ENCODE peak calls at places on chromosomes 13 and 19, in four cellular contexts. W is K562, M is GM12878, X is H1. Z is an unnamed sample.

GRCh38 chr19:13611596-13611995 is 105.3 kb upstream of the CACNA1A start:
- DNase-seq in W (no peak), X (no peak), M (no peak), Z (no peak)

GRCh38 chr13:39056018-39056417 is 17.8 kb downstream of the NHLRC3 start:
- DNase-seq in M (no peak), W (no peak), X (no peak), Z (no peak)

GRCh38 chr13:113489549-113490495 is 689 bp downstream of the DCUN1D2 start:
- DNase-seq in M (no peak), W (peak; percentile 39), X (no peak), Z (no peak)

GRCh38 chr13:46334008-46334407 is 53.0 kb downstream of the RUBCNL start:
- DNase-seq in W (no peak), X (no peak), M (no peak), Z (no peak)

GRCh38 chr13:81493144-81493543 is 1152.2 kb upstream of the SPRY2 start:
- DNase-seq in X (no peak), M (peak; percentile 3), W (no peak), Z (peak; percentile 29)

GRCh38 chr19:10418281-10419199 is 1.8 kb upstream of the PDE4A start:
- DNase-seq in M (no peak), W (no peak), X (no peak), Z (no peak)

GRCh38 chr19:12769689-12770088 is 5.7 kb downstream of the HOOK2 start:
- DNase-seq in W (peak; percentile 35), M (no peak), X (peak; percentile 73), Z (no peak)

GRCh38 chr13:21458457-21458815 is 667 bp downstream of the ZDHHC20 start:
- DNase-seq in W (peak; percentile 20), M (no peak), X (no peak), Z (no peak)

GRCh38 chr13:71358218-71358617 is 508.8 kb downstream of the DACH1 start:
- DNase-seq in M (no peak), W (no peak), X (no peak), Z (no peak)

GRCh38 chr19:36775768-36776167 is 3.2 kb upstream of the ZNF850 start:
- DNase-seq in X (peak; percentile 75), M (no peak), W (no peak), Z (no peak)

GRCh38 chr19:3062165-3063105 is at the start of gene TLE5:
- DNase-seq in M (no peak), W (peak; percentile 89), X (no peak), Z (peak; percentile 43)

GRCh38 chr19:52600639-52601024 is 30.5 kb downstream of the ZNF701 start:
- DNase-seq in M (no peak), W (no peak), X (no peak), Z (peak; percentile 54)

GRCh38 chr13:50130686-50131051 is 115.4 kb downstream of the KCNRG start:
- DNase-seq in X (no peak), M (no peak), W (no peak), Z (no peak)

GRCh38 chr19:49042177-49042576 is 1.5 kb upstream of the CGB5 start:
- DNase-seq in X (no peak), W (no peak), M (no peak), Z (no peak)

GRCh38 chr13:41651413-41652068 is 194.2 kb downstream of the RGCC start:
- DNase-seq in M (no peak), W (no peak), X (no peak), Z (no peak)

DNA sequence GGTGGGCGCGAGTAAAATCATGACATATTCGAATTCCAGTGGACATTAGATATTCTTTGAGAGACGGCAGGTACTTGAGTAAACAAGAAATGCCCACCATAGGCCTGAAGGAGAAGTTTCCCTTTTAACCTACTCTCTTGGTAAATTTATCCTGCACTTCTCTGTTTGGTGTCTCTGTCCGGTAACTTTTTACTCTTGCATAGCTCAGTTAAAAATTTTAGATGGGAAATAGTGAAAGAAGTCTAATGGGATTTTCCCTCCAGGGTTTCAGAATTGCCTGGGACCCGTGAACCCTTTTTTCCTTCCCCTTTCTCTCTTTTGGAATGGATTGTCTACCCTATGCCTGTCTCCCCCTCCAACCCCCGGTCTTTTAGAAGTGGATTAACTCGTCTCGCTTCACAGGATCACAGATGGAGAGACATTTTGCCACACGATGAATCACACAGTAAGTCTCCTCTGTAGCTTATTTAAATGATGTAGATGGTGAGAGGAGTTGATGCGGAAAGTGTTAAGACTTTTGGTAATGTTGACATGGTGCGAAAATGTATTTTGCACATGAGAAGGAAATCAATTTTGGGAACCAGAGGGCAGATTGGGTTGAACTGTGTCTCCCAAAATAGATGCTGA is 511 bp upstream of the MIPEP start:
- DNase-seq in X (no peak), W (no peak), M (no peak), Z (no peak)
- TF ChIP-seq HDAC2 in X (no peak), W (no peak), M (no peak), Z (no peak)

DNA sequence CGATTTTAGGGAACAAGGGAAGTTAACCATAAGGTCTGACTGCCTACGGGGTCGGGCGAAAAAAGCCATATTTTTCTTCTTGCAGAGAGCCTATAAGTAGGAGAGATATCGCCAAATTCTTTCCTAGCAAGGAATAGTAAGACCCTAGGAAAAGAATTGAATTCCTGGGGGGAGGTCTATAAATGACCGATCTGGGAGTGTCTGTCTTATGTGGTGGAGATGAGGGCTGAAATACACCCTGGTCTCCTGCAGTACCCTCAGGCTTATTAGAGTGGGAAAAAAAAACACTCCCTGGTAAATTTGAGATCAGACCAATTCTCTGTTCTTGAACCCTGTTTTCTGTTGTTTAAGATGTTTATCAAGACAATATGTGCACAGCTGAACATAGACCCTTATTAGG is 447.5 kb upstream of the ATXN8OS start:
- DNase-seq in M (no peak), X (no peak), W (no peak), Z (no peak)
- TF ChIP-seq ATF3 in M (no peak), X (no peak), W (no peak), Z (no peak)

GRCh38 chr19:46015961-46016425 is 6.9 kb downstream of the PGLYRP1 start:
- DNase-seq in W (no peak), M (no peak), X (no peak), Z (no peak)

GRCh38 chr19:46017095-46017429 is 5.8 kb downstream of the PGLYRP1 start:
- DNase-seq in M (no peak), W (no peak), X (no peak), Z (no peak)

GRCh38 chr19:46014534-46014933 is 8.3 kb downstream of the PGLYRP1 start:
- DNase-seq in M (no peak), W (no peak), X (no peak), Z (no peak)

GRCh38 chr19:46016426-46017094 is 6.3 kb downstream of the PGLYRP1 start:
- DNase-seq in X (no peak), W (peak; percentile 97), M (peak; percentile 11), Z (peak; percentile 43)

DNA sequence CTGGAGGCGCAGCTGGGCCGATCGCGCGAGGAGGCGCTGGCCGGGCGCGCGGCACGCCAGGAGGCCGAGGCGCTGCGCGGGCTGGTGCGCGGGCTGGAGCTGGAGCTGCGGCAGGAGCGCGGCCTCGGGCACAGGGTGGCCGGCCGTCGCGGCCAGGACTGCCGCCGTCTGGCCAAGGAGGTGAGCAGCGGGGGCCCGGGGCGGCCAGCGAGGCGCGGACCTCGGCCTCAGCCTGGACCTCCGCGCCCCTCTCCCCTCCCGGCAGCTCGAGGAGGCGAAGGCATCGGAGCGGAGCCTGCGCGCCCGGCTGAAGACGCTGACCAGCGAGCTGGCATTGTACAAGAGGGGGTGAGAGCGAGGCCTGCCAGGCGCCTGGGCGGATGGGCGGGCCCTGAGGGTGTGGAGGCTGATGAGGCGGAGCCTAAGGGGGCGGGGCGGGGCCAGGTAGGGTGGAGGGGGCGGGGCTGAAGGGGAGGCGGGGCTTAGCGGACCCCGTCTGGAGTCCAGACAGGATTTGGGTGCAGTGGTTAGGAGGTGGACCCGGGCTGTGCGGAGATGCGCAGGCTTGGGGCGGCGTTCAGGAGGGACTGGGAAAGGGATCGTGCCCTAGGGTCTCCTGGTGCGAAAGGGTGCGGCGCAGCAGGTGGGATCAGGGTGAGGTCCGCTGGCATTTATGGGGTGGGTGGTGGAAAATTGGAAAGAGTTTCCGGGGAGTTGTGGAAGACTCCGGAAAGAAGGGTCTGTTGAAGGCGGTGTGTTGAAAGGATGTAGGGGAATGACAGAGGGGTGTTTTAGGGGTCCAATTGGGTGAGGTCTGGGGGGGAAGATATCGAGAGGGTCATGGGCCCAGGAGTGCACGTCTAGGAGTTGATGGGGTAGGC is 7.5 kb downstream of the PGLYRP1 start:
- DNase-seq in X (peak; percentile 70), W (peak; percentile 73), M (no peak), Z (no peak)
- TF ChIP-seq HDAC2 in X (no peak), W (no peak), M (no peak), Z (no peak)

GRCh38 chr13:34863360-34864135 is 78.5 kb upstream of the NBEA start:
- DNase-seq in W (no peak), X (no peak), M (no peak), Z (peak; percentile 3)
- TF ChIP-seq ATF3 in W (no peak), X (no peak), M (no peak), Z (no peak)

GRCh38 chr19:50567882-50568281 is 353 bp downstream of the LRRC4B start:
- DNase-seq in M (no peak), X (no peak), W (peak; percentile 60), Z (no peak)
- TF ChIP-seq HDAC2 in M (no peak), X (no peak), W (no peak), Z (no peak)

GRCh38 chr13:104085611-104086010 is 1019.4 kb upstream of the SLC10A2 start:
- DNase-seq in M (no peak), X (no peak), W (no peak), Z (no peak)
- TF ChIP-seq ATF3 in M (no peak), X (no peak), W (no peak), Z (no peak)

DNA sequence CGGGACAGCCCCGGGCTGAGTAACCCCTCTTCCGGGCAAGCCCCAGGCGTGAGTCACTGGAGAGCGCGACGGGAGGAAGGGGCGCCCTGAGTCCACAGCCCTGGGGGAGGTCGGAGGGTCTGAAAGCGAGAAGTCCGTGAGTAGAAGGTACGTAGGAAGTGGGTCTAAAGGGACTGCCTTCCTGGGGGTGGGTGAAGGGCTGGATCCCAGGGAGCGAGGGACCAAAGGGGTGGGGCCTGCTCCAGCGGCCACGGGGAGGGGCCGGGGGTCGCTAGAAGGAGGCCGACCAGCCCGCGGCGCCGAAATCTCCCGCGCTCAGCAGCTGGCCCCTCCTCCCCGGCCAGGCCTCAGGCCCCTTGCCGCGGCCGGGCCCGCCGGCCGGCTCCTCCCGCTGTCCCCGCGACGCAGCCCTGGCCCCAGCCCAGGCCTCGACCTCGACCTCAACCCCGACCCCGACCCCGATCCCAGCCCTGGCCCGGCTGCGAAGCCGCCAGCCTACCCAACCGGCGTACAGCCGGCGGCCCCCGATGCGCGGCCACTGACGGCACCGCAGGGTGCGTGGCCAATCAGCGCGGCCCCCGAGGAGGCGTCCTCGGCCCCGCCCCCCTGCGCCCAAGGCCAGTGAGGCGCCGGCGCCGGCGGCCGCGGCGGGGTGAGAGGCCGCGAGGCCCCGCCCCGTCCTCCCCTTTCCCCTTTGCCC is 22.5 kb downstream of the IPO5 start:
- DNase-seq in X (peak; percentile 73), M (no peak), W (peak; percentile 90), Z (peak; percentile 86)
- TF ChIP-seq HDAC2 in X (no peak), M (no peak), W (no peak), Z (peak; percentile 27)

DNA sequence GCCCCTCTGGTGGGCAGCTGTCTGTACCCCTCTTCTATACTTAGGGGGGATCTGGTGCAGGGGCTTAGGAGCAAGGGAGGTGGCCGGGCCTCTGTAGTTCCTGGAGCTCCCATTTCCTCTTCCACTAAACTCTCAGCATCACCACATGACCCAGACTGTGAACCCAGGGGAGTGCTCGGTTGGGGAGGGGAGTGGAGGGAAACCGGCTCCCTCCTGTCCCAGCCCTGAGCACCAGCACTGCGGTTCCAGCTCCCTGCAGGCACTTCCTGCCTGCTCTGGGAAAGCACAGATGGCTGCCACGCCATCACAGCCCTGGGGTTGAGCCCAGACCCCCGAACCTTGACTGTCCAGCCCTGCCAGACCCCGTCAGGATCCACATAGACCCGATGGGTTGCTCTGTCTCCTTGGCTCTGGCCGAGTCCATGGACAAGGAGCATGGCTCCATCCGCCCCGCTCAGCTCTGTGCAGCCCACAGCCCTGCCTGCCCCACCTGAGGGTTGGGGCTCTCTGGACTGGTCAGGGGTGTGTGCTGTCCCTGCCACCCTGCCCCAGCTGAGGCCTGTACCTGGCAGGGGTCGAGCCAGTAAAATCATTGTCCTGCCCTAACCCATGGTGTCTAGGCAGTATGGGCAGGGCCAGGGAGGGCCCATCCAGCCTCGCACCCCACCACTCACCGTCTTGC is 36.0 kb upstream of the SLC7A10 start:
- DNase-seq in X (no peak), M (no peak), W (no peak), Z (no peak)
- TF ChIP-seq ATF3 in X (no peak), M (no peak), W (no peak), Z (no peak)